ENCODE peak calls at places on chromosomes 1 and 21, in four cellular contexts. J is upper lobe of right lung; A is CD8-positive, alpha-beta T cell; G is heart left ventricle. W is an unnamed sample.

GRCh38 chr1:233097546-233098254 is 147.3 kb downstream of the NTPCR start:
- ATAC-seq in J (no peak), A (no peak), G (no peak), W (peak; percentile 62)

GRCh38 chr1:44839561-44839960 is 3.5 kb downstream of the PTCH2 start:
- ATAC-seq in J (no peak), A (no peak), G (peak; percentile 16), W (no peak)

GRCh38 chr1:94049791-94050190 is 71.2 kb downstream of the ABCA4 start:
- ATAC-seq in J (peak; percentile 5), A (no peak), G (no peak), W (no peak)

GRCh38 chr1:111476761-111477309 is 3.1 kb downstream of the C1orf162 start:
- ATAC-seq in J (peak; percentile 57), A (peak; percentile 74), G (no peak), W (no peak)

GRCh38 chr1:187092104-187092503 is 263.4 kb downstream of the PLA2G4A start:
- ATAC-seq in J (no peak), A (peak; percentile 76), G (no peak), W (no peak)

GRCh38 chr1:6113745-6114144 is 66.4 kb downstream of the CHD5 start:
- ATAC-seq in J (no peak), A (no peak), G (no peak), W (no peak)

GRCh38 chr1:213821175-213821942 is 166.4 kb upstream of the PROX1 start:
- ATAC-seq in J (no peak), A (no peak), G (no peak), W (no peak)

GRCh38 chr1:90996742-90997413 is 25.0 kb downstream of the ZNF644 start:
- ATAC-seq in J (no peak), A (no peak), G (no peak), W (no peak)

GRCh38 chr1:228852511-228853088 is 117.3 kb downstream of the RHOU start:
- ATAC-seq in J (peak; percentile 8), A (no peak), G (no peak), W (no peak)

GRCh38 chr1:228854907-228855306 is 119.6 kb downstream of the RHOU start:
- ATAC-seq in J (no peak), A (no peak), G (no peak), W (no peak)

GRCh38 chr1:228852015-228852414 is 116.7 kb downstream of the RHOU start:
- ATAC-seq in J (peak; percentile 73), A (no peak), G (peak; percentile 45), W (no peak)

GRCh38 chr1:228853637-228854036 is 118.4 kb downstream of the RHOU start:
- ATAC-seq in J (no peak), A (no peak), G (no peak), W (no peak)

DNA sequence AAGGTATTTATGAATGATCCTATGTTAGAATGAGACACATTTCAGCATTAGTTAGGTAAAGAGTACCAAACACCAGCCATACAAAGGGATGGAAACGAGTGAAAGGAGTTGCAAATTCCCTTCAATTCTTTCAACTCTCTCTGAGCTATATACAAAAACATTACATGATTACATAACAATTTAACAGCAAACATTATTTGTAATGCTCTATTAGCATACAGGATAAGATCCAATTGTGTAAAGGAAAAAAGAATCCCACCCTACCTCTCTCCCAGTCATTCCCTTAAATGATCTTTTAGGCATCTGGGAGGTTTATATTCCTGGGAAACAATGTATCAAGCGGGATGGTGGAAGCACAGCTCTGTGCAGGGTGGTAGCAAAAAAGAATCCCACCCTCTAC is 117.9 kb downstream of the RHOU start:
- ATAC-seq in J (no peak), A (no peak), G (no peak), W (no peak)
- TF ChIP-seq CTCF in J (no peak), A (no peak), G (no peak), W (no peak)

GRCh38 chr1:71510725-71511124 is 429.9 kb upstream of the ZRANB2 start:
- ATAC-seq in J (peak; percentile 70), A (no peak), G (no peak), W (no peak)

GRCh38 chr1:71509051-71509595 is 428.3 kb upstream of the ZRANB2 start:
- ATAC-seq in J (no peak), A (no peak), G (no peak), W (no peak)

GRCh38 chr1:71511505-71511904 is 430.7 kb upstream of the ZRANB2 start:
- ATAC-seq in J (no peak), A (no peak), G (no peak), W (no peak)
- H3K27ac ChIP-seq in J (no peak overlapping the region), A (no peak overlapping the region), G (no peak overlapping the region), W (no peak overlapping the region)

DNA sequence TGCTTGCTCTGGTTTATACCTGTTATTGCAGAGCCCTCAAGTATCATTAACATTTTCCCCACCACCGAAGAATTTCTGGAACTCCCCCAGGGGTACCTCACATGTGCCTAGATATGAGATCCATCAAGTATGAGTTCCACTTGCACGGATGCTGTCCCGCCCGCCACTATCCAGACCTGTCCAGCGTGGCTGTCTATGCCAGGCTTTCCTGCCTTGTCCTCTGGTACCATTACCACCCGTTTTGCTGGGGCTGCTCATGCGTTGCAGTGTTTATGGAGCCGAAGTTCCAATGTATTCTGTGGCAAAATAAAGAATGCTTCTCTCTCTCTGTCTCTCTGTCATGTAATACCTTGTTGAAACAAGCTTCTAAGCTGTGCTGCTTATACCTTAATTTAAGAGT is 543.5 kb upstream of the PTBP2 start:
- ATAC-seq in J (no peak), A (no peak), G (no peak), W (no peak)
- TF ChIP-seq CTCF in J (no peak), A (no peak), G (no peak), W (no peak)

DNA sequence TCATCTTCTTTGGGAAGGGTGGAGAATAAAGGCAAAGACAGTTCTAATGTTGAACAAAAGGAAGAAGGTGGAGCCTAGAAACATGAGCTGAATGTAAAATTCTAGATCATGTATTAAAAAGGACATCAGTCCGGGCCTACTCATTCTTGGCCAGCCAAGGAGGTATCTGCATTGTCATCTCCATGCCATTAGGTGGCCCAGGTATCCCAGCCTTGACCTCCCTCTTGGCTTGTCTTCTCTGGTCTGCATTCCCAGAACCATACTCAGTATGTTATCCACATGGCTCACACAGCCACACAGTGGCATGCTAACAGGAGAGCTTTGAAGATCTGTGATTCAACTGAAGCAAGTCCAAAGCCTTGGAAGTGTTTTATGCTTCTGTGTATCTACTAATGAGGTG is 369.8 kb upstream of the KAZN start:
- ATAC-seq in J (no peak), A (no peak), G (no peak), W (no peak)
- H3K27ac ChIP-seq in J (no peak overlapping the region), A (no peak overlapping the region), G (no peak overlapping the region), W (no peak overlapping the region)

DNA sequence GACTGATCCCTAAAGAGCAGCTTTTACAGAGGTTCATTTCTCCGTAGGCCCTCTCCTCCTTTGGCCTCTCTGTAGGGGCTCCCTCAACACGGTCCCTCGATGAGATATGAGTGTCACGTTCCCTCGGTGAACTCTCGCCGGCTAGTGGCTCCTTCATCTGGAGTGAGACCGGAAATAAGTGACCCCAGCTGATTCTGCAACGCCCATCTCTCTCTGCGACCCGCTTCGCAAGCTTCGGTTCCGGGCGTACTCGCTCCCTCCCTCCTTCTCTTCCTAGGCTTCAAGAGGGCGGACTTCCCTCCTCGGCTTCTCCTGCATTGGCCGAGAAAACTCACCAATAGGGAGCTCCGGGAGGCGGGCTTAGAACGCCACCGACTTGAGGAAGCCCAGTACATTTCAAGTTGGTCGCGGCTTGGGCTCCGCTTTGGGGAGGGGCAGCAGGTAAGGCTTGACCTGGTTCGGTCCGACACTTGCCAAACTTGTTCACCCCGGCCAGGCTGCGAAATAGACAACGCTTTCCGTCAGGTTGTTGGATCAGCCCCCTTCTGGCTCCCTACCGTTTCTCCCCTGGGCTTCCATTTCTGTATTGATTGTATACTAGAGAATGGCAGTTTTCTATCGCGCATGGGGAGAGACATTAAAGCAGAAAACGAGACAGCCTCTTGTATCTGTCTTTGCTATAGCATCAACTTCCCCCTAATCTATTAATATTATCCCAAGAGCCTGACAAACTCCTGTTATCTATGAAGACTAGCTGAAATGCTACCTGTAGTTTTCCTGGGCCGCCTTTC is at the start of the genes ANKRD34A and POLR3GL:
- ATAC-seq in J (peak; percentile 96), A (peak; percentile 88), G (peak; percentile 89), W (peak; percentile 92)
- TF ChIP-seq CTCF in J (no peak), A (no peak), G (no peak), W (no peak)

GRCh38 chr21:17371470-17371869 is 141.4 kb upstream of the CXADR start:
- ATAC-seq in J (no peak), A (no peak), G (no peak), W (no peak)

GRCh38 chr21:17368748-17369363 is 144.0 kb upstream of the CXADR start:
- ATAC-seq in J (no peak), A (no peak), G (no peak), W (peak; percentile 21)

GRCh38 chr21:17372200-17372599 is 140.6 kb upstream of the CXADR start:
- ATAC-seq in J (no peak), A (no peak), G (no peak), W (no peak)

GRCh38 chr21:17370263-17370662 is 142.6 kb upstream of the CXADR start:
- ATAC-seq in J (peak; percentile 92), A (no peak), G (no peak), W (no peak)

GRCh38 chr21:17370750-17371325 is 142.0 kb upstream of the CXADR start:
- ATAC-seq in J (no peak), A (no peak), G (no peak), W (no peak)
- H3K27ac ChIP-seq in J (peak overlapping the region; percentile 17), A (no peak overlapping the region), G (no peak overlapping the region), W (no peak overlapping the region)

W was measured in gastroesophageal sphincter.